ENCODE peak calls at places on chromosomes 13 and 19, in four cellular contexts. L, Z, U and B are unnamed samples.

GRCh38 chr19:1855040-1855827 is 7.0 kb upstream of the REXO1 start:
- DNase-seq in L (peak; percentile 77), Z (peak; percentile 86), U (peak; percentile 81), B (peak; percentile 99)

GRCh38 chr13:59770451-59770850 is 393.3 kb downstream of the DIAPH3 start:
- DNase-seq in L (no peak), Z (no peak), U (no peak), B (no peak)

GRCh38 chr19:1944088-1944915 is 3.3 kb downstream of the CSNK1G2 start:
- DNase-seq in L (no peak), Z (no peak), U (no peak), B (no peak)

GRCh38 chr19:47002106-47002766 is 17.4 kb upstream of the NPAS1 start:
- DNase-seq in L (no peak), Z (no peak), U (no peak), B (peak; percentile 65)

GRCh38 chr19:7979011-7979410 is 26.4 kb downstream of the ELAVL1 start:
- DNase-seq in L (no peak), Z (no peak), U (no peak), B (no peak)

GRCh38 chr13:93789058-93789457 is 562.5 kb downstream of the GPC6 start:
- DNase-seq in L (no peak), Z (no peak), U (no peak), B (no peak)

GRCh38 chr13:49551245-49551644 is 34.1 kb downstream of the RCBTB1 start:
- DNase-seq in L (no peak), Z (no peak), U (no peak), B (no peak)

GRCh38 chr19:51246153-51246552 is 4.7 kb upstream of the SIGLECL1 start:
- DNase-seq in L (no peak), Z (no peak), U (no peak), B (no peak)

GRCh38 chr13:36190771-36191170 is 23.6 kb downstream of the SOHLH2 start:
- DNase-seq in L (no peak), Z (peak; percentile 38), U (no peak), B (no peak)

GRCh38 chr19:52028780-52029123 is 573 bp upstream of the ZNF614 start:
- DNase-seq in L (no peak), Z (no peak), U (no peak), B (no peak)

GRCh38 chr19:14495678-14496028 is 274 bp downstream of the GIPC1 start:
- DNase-seq in L (no peak), Z (no peak), U (no peak), B (no peak)

GRCh38 chr19:36103842-36104552 is 6.9 kb upstream of the OVOL3 start:
- DNase-seq in L (no peak), Z (peak; percentile 5), U (no peak), B (no peak)